ENCODE peak calls at places on chromosomes 7 and 10, in six cellular contexts. W is aorta, P is lower leg skin, O is mesendoderm, Y is ovary, G is A549. M is an unnamed sample.

GRCh38 chr7:75915416-75916156 is 631 bp downstream of the POR start:
- DNase-seq in W (peak), Y (no peak), P (no peak), G (no peak), O (no peak), M (peak)

GRCh38 chr10:97475936-97476594 is 22.2 kb downstream of the MMS19 start:
- DNase-seq in P (no peak), Y (no peak), O (no peak), W (no peak), G (no peak), M (no peak)

GRCh38 chr10:96670786-96671185 is 49.5 kb downstream of the PIK3AP1 start:
- DNase-seq in W (no peak), P (no peak), Y (no peak), G (no peak), O (no peak), M (no peak)

GRCh38 chr10:123884907-123885381 is 6.7 kb downstream of the CPXM2 start:
- DNase-seq in Y (no peak), P (no peak), O (no peak), W (no peak), G (no peak), M (no peak)

GRCh38 chr10:84213076-84213475 is 12.3 kb downstream of the LRIT2 start:
- DNase-seq in P (no peak), O (no peak), Y (no peak), G (no peak), W (no peak), M (no peak)

GRCh38 chr10:118045154-118045841 is 1.4 kb downstream of the RAB11FIP2 start:
- DNase-seq in G (no peak), O (no peak), W (no peak), P (no peak), Y (no peak), M (no peak)

GRCh38 chr10:69901623-69902505 is 100.2 kb downstream of the COL13A1 start:
- DNase-seq in Y (no peak), O (peak), W (no peak), G (peak), P (no peak), M (no peak)

GRCh38 chr7:50637725-50638643 is 72.8 kb upstream of the DDC start:
- DNase-seq in O (no peak), G (no peak), P (no peak), Y (no peak), W (no peak), M (no peak)

GRCh38 chr10:119608316-119609155 is 11.8 kb upstream of the TIAL1 start:
- DNase-seq in Y (peak), G (peak), W (peak), P (peak), O (peak), M (peak)

GRCh38 chr7:150909192-150909591 is 56.9 kb downstream of the AOC1 start:
- DNase-seq in G (no peak), O (no peak), P (no peak), W (no peak), Y (no peak), M (no peak)

GRCh38 chr10:84194424-84195043 is at the start of gene CDHR1:
- DNase-seq in P (no peak), G (peak), O (peak), W (no peak), Y (no peak), M (no peak)

GRCh38 chr7:118158766-118159165 is 25.2 kb upstream of the LSM8 start:
- DNase-seq in O (peak), P (no peak), Y (no peak), W (no peak), G (no peak), M (no peak)

GRCh38 chr7:110940756-110941155 is 150.2 kb upstream of the LRRN3 start:
- DNase-seq in O (no peak), W (no peak), P (no peak), G (no peak), Y (no peak), M (no peak)

GRCh38 chr7:137977173-137977572 is 24.7 kb downstream of the CREB3L2 start:
- DNase-seq in W (no peak), O (no peak), Y (no peak), G (no peak), P (no peak), M (no peak)

GRCh38 chr7:1846331-1847065 is 176.4 kb downstream of the ELFN1 start:
- DNase-seq in P (no peak), O (peak), Y (peak), G (no peak), W (peak), M (no peak)

GRCh38 chr10:20034732-20035131 is 218.5 kb downstream of the PLXDC2 start:
- DNase-seq in P (no peak), O (no peak), G (no peak), W (no peak), Y (no peak), M (no peak)

GRCh38 chr10:46559231-46559671 is 2.8 kb upstream of the GPRIN2 start:
- DNase-seq in P (peak), Y (no peak), O (no peak), W (peak), G (no peak), M (peak)

GRCh38 chr7:18414885-18415284 is 80.7 kb upstream of the HDAC9 start:
- DNase-seq in G (no peak), O (peak), Y (no peak), P (no peak), W (no peak), M (no peak)

GRCh38 chr7:154953006-154953684 is 49.8 kb downstream of the PAXIP1 start:
- DNase-seq in Y (peak), G (peak), W (peak), O (peak), P (peak), M (peak)

DNA sequence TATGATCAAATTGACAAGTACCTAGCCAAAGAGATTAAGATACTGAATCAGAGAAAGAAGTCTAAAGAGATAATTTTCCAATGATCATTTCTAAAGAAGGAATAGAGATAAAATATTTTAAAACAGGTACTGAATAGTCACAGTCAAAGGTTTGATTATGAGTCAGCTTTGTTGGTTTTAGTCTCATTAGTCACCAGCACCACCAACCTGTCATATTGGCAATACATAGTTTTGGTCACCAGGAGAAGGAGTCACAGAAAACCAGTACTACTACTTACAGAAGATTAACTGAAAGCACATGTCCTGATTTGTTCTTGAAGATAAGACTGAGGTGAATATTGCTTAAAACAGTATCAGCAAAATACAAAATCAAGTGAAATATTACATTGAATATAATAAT is 34.6 kb downstream of the ZEB1 start:
- DNase-seq in Y (no peak), G (peak), W (no peak), O (peak), P (no peak), M (no peak)
- H3K4me3 ChIP-seq in Y (no peak), G (no peak), W (no peak), O (no peak), P (no peak), M (no peak)

GRCh38 chr10:103780242-103781149 is 74.9 kb downstream of the SH3PXD2A start:
- DNase-seq in W (no peak), G (no peak), P (peak), O (no peak), Y (no peak), M (no peak)
- H3K4me3 ChIP-seq in W (no peak), G (no peak), P (no peak), O (no peak), Y (no peak), M (no peak)

GRCh38 chr10:104328636-104328915 is 9.7 kb downstream of the ITPRIP start:
- DNase-seq in G (no peak), P (no peak), W (no peak), O (no peak), Y (no peak), M (no peak)
- H3K4me3 ChIP-seq in G (peak), P (no peak), W (no peak), O (no peak), Y (peak), M (peak)

DNA sequence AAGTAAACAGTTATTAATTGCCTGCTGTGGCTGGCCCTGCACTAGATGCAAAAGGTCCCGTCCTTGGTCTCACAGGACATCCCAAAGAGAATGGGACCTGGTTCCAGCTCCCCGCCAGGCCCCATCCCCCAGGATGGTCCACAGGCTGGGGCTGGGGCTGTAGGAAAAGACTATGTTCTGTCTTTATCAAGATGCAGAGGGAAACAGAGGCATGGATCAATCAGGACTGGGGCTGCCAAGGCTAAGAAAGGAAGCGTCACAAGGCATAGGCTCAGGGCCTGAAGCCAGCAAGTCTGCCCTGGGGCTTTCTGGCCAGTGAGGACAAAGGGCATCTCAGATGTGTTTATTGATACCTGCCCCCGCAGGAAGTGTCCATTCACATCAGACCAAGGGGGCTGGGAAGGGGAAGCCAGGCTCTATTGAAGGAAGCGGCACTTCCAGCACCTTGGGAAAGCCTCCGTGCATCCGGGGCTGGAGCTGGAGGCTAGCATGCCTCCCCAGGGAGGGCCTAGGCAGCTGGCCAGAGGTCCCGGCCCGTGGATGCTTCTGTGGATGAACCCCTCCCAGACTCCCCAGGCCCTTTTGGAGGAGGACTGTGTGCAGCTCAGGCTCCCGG is 5.8 kb downstream of the VSIR start:
- DNase-seq in O (no peak), P (no peak), W (peak), Y (peak), G (peak), M (peak)
- H3K4me3 ChIP-seq in O (no peak), P (no peak), W (no peak), Y (no peak), G (no peak), M (no peak)

GRCh38 chr7:26153823-26154783 is 2.1 kb downstream of the NFE2L3 start:
- DNase-seq in P (peak), O (peak), W (no peak), Y (no peak), G (no peak), M (peak)
- H3K4me3 ChIP-seq in P (no peak), O (no peak), W (no peak), Y (no peak), G (no peak), M (no peak)

DNA sequence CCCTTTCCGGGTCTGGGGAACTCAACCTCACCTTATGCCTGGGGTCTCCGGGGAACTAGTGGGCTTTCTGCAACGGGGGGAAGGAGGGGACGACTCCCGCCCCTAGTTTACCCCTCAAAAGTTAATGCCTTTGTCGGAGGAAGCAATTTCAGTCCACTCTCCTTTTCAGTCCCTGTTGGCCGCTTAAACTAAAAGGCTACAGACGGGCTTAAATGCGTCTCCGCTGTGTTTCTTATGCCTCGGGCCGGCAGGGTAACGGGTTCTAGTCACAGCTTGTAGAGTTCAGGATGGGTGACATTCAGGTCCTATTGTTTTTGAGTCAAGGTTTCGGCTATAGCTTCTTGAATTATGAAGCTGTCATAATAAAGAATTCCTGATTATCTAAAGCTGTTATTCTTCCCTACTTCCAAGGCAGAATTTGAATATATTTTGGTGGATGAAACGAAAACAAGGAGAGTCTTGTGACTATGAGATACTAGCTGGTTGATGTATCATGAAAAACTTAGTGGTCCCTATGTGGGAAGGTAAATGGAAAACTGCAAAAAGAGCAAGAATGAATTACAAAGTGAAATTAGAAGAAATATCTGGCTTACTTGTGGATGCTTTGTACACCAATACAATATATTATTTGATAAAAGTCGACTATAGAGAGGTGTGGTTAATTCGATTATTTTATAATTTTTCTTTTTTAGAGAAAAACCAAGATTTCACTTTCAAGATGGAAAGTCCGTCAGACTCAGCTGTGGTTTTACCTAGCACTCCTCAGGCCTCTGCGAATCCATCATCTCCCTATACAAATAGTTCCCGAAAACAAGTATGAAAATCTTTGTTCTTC is 519 bp downstream of the SFR1 start:
- DNase-seq in P (no peak), W (no peak), G (no peak), O (no peak), Y (no peak), M (no peak)
- H3K4me3 ChIP-seq in P (peak), W (peak), G (peak), O (peak), Y (peak), M (peak)

DNA sequence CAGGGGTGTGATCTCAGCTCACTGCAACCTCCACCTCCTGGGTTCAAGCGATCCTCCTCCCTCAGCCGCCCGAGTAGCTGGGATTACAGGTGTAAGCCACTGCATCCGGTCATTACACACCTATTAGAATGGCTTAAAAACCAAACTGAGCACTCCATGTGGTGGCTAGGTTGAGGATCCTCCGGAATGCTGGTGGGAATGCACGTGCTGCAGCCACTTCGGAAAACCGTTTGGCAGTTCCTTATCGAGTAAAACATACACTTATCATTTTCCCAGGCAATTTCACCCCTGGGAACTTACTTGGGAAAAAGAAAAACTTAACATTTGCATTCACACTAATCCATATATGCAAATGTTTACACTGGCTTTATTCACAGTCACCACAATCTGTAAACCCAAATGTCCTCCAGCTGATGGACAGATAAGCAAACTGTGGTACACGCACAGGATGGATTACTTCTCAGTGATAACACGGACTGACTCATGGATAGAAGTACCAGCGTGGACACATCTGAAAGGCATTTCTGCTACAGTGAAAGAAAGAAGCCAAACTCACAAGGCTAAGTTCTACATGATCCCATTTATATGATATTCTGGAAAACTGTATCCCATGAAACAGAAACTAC is 20.4 kb downstream of the RFC2 start:
- DNase-seq in W (no peak), G (no peak), P (no peak), Y (no peak), O (no peak), M (no peak)
- H3K4me3 ChIP-seq in W (no peak), G (no peak), P (no peak), Y (no peak), O (no peak), M (no peak)

DNA sequence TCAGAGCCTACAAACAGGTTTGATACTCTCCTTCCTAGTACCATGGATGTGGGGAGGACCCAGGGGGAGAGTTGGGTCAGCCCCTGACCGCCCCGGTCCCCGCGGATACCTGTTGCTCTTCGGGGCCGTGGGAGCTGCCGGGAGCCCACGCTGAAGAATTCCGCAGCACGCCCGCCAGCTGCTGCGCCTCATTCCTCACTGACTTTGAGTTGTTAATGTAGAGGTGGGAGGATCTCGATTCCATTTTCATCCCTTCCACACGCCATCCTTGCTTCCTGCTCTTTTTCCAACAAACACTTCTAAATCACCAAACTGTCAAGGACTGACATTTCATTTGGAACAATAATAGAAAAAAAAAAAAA is 174.9 kb upstream of the SH2B2 start:
- DNase-seq in Y (no peak), P (no peak), W (no peak), O (no peak), G (no peak), M (no peak)
- H3K4me3 ChIP-seq in Y (no peak), P (no peak), W (no peak), O (no peak), G (no peak), M (no peak)

GRCh38 chr10:13718820-13719219 is 132.1 kb downstream of the PRPF18 start:
- DNase-seq in O (no peak), P (no peak), W (no peak), G (no peak), Y (no peak), M (no peak)

GRCh38 chr10:13717571-13717935 is 130.8 kb downstream of the PRPF18 start:
- DNase-seq in G (no peak), O (no peak), Y (no peak), W (no peak), P (no peak), M (no peak)

GRCh38 chr10:13719411-13719810 is 132.6 kb downstream of the PRPF18 start:
- DNase-seq in W (no peak), P (no peak), Y (no peak), G (no peak), O (no peak), M (no peak)

GRCh38 chr10:13716161-13717071 is 129.7 kb downstream of the PRPF18 start:
- DNase-seq in G (no peak), W (no peak), O (no peak), Y (no peak), P (no peak), M (peak)

DNA sequence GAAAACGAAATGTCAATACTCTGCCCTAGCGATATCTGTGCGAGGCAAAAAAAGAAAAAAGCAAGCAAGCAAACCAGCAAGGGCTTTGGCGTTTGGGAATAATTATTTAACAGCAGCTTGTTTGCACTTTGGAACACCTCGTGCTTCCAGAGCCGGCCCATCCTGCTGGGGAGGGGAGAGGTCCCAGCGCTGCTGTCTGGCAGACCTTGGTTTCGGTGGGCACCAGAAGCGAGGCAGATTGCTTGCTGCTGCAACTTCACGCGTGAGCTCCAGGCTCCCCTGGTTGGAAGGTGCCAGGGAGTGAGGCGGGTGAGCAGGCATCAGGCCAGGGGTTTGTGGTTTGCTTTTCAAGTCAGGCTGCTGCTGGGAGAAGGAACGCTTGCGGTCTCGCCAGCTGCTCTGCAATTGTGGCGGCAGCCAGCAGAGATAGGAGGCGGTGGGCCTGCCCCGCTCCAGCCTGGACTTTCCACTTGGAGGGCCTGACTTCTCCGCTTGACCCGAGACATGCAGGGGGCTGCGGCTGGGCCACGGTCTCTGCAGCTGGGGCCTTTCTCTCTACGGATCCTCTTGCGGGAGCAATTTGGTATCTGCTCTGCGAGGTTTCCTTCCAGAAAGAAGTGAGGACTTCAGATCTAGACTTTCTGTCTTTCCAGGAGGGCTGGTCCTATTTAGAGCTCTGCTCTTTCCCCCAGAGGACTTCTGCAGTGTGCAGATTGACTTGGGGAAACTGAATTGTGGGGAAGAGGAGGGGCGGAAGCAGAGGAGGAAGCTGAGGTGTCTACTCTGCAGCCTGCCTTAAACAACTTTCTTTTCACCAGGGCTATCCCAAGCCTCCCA is 131.4 kb downstream of the PRPF18 start:
- DNase-seq in P (peak), O (no peak), W (peak), G (no peak), Y (peak), M (peak)
- H3K4me3 ChIP-seq in P (peak), O (no peak), W (no peak), G (no peak), Y (peak), M (peak)